ENCODE peak calls at places on chromosomes 3 and 15, in four cellular contexts. A is H1, K is mammary epithelial cell, L is PC-9. Q is an unnamed sample.
A peak's percentile ranks its signal among the peaks of the same experiment; 100 is the strongest.

GRCh38 chr3:151835751-151836550 is 22.0 kb downstream of the AADAC start:
- DNase-seq in K (peak; percentile 21), A (no peak), L (peak; percentile 7), Q (peak; percentile 33)

GRCh38 chr3:26247669-26248068 is 374.9 kb upstream of the LRRC3B start:
- DNase-seq in A (no peak), K (no peak), L (no peak), Q (no peak)

GRCh38 chr3:122609798-122610559 is 32.5 kb downstream of the PARP15 start:
- DNase-seq in L (no peak), A (no peak), K (peak; percentile 85), Q (no peak)

GRCh38 chr3:143402602-143403001 is 283.0 kb downstream of the CHST2 start:
- DNase-seq in A (no peak), L (no peak), K (no peak), Q (no peak)

GRCh38 chr3:55459838-55460237 is 27.3 kb downstream of the WNT5A start:
- DNase-seq in L (no peak), A (no peak), K (no peak), Q (no peak)

GRCh38 chr3:128965818-128966217 is 28.1 kb downstream of the CFAP92 start:
- DNase-seq in L (peak; percentile 37), K (peak; percentile 48), A (no peak), Q (no peak)

GRCh38 chr3:32969656-32970055 is 18.2 kb downstream of the CCR4 start:
- DNase-seq in K (no peak), A (no peak), L (no peak), Q (no peak)

GRCh38 chr15:72554471-72555425 is 80.6 kb downstream of the ARIH1 start:
- DNase-seq in K (peak; percentile 57), A (no peak), L (peak; percentile 16), Q (no peak)

GRCh38 chr3:43389388-43390254 is 103.3 kb downstream of the SNRK start:
- DNase-seq in A (no peak), L (no peak), K (peak; percentile 85), Q (no peak)

GRCh38 chr3:15405448-15406050 is 21.8 kb downstream of the METTL6 start:
- DNase-seq in A (no peak), L (no peak), K (peak; percentile 38), Q (peak; percentile 45)

GRCh38 chr3:78764634-78765033 is 1003.2 kb downstream of the ROBO1 start:
- DNase-seq in K (no peak), L (no peak), A (no peak), Q (no peak)

GRCh38 chr15:90479656-90480055 is 50.1 kb upstream of the CRTC3 start:
- DNase-seq in A (no peak), K (peak; percentile 91), L (peak; percentile 88), Q (no peak)

GRCh38 chr15:71891026-71891425 is 80.7 kb downstream of the NR2E3 start:
- DNase-seq in K (no peak), A (no peak), L (no peak), Q (no peak)

GRCh38 chr3:88410259-88410658 is 260.5 kb downstream of the C3orf38 start:
- DNase-seq in K (no peak), L (no peak), A (no peak), Q (peak; percentile 32)

GRCh38 chr15:78810377-78811123 is 714 bp downstream of the ADAMTS7 start:
- DNase-seq in A (peak; percentile 77), L (peak; percentile 39), K (peak; percentile 32), Q (no peak)

GRCh38 chr3:179266701-179267211 is 15.8 kb upstream of the KCNMB3 start:
- DNase-seq in A (no peak), L (no peak), K (no peak), Q (no peak)

GRCh38 chr3:197297020-197297419 is 1.4 kb downstream of the DLG1 start:
- DNase-seq in L (no peak), A (no peak), K (peak; percentile 38), Q (no peak)

GRCh38 chr3:123724306-123724705 is 139.5 kb upstream of the HACD2 start:
- DNase-seq in L (no peak), K (peak; percentile 12), A (no peak), Q (no peak)

GRCh38 chr15:90585863-90586262 is 56.1 kb downstream of the CRTC3 start:
- DNase-seq in A (no peak), L (no peak), K (no peak), Q (no peak)

GRCh38 chr3:47108546-47108945 is 55.4 kb downstream of the SETD2 start:
- DNase-seq in K (no peak), A (no peak), L (no peak), Q (no peak)

GRCh38 chr3:9349321-9350117 is 13.3 kb upstream of the THUMPD3 start:
- DNase-seq in L (peak; percentile 58), A (no peak), K (peak; percentile 81), Q (no peak)

DNA sequence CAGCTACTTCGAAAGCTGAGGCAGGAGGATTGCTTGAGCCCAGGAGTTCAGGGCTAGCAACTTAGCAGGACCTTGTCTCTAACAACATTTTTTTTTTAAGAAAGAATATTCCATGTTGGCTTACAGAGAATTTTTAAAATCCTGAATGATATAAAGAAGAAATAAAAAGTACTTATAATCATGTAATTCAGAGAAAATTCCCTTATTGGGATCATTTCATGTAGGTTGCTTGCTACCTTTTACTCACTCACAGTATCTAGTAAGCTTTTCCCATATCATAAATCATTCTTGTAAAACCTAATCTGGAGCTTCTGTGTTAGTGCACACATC is 13.5 kb downstream of the TF start:
- DNase-seq in K (no peak), L (no peak), A (no peak), Q (no peak)
- TF ChIP-seq EZH2 in K (no peak), L (no peak), A (no peak), Q (no peak)

GRCh38 chr3:65958216-65958615 is 80.5 kb downstream of the MAGI1 start:
- DNase-seq in K (no peak), A (no peak), L (no peak), Q (no peak)

GRCh38 chr3:65963787-65964707 is 74.7 kb downstream of the MAGI1 start:
- DNase-seq in A (no peak), L (peak; percentile 31), K (peak; percentile 91), Q (no peak)

GRCh38 chr3:65961128-65961527 is 77.6 kb downstream of the MAGI1 start:
- DNase-seq in A (no peak), L (no peak), K (no peak), Q (no peak)

GRCh38 chr3:65961733-65962132 is 77.0 kb downstream of the MAGI1 start:
- DNase-seq in K (no peak), L (no peak), A (no peak), Q (no peak)

DNA sequence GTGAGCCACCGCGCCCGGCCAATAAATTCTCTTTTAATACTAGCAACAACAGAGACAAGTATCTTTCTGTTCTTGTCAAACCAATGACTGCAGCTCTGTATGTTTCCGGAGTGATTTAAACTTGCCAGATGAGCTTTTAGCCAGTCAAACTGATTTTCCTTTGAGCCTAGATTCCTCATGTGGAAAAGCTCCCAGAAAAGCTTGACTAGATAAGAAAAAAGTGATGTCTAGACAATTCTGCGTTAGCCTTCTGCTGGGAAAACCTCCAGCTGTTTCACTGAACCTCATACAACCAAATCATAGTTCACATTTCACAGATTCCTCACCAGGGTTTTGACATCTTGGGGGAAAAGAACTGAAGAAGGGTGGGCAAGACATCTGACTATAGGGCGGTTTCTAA is 78.6 kb downstream of the MAGI1 start:
- DNase-seq in L (no peak), K (no peak), A (no peak), Q (no peak)
- H3K79me2 ChIP-seq in L (peaks cover 46% of the 10 kb centered on the region), K (no peaks in the 10 kb centered on the region), A (no peaks in the 10 kb centered on the region), Q (no peaks in the 10 kb centered on the region)

DNA sequence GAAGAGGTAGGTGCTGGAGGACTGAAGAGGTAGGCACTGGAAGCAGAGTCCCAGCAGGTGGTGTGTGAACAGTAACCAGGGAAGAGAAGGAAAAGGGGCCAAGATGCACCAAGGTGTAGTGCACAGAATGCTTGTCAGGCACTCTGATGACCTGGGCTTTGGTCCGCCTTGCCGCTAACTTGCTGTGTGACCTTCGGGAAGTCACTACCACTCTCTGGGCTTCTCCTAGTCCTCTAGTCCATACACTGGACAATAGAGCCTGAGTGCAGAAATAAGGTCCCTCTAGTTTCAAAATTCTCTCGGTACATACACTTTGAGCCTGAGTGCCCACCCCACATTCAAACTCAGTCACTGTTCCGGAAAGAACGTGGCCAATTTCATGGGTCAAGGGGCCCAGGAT is 24.1 kb downstream of the ANP32A start:
- DNase-seq in A (no peak), L (no peak), K (no peak), Q (no peak)
- H3K4me3 ChIP-seq in A (no peak overlapping the region), L (no peak overlapping the region), K (no peak overlapping the region), Q (no peak overlapping the region)

DNA sequence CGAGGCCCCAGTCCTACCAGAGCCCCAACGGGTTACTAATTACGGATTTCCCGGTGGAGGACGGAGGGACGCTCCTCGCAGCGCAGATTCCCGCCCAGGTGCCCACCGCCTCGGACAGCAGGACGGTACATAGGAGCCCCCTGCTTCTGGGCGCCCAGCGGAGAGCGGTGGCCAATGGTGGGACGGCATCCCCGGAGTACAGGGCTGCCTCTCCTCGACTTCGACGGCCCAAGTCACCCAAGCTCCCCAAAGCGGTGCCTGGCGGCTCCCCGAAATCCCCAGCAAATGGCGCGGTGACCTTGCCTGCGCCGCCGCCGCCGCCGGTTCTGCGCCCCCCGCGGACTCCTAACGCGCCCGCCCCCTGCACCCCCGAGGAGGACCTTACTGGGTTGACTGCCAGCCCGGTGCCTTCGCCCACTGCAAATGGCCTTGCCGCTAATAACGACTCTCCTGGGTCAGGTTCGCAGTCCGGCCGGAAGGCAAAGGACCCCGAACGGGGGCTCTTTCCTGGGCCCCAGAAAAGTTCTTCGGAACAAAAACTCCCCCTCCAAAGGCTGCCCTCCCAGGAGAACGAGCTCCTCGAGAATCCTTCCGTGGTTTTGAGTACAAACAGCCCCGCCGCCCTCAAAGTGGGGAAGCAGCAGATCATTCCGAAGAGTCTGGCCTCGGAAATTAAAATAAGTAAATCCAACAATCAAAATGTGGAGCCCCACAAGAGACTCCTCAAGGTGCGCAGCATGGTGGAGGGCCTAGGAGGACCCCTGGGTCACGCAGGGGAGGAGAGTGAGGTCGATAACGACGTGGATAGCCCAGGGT is 1.1 kb downstream of the ARHGEF26 start:
- DNase-seq in K (no peak), L (no peak), A (peak; percentile 77), Q (no peak)
- TF ChIP-seq EZH2 in K (no peak), L (no peak), A (no peak), Q (no peak)

GRCh38 chr15:60369696-60370095 is 28.1 kb downstream of the ANXA2 start:
- DNase-seq in L (no peak), A (no peak), K (no peak), Q (no peak)

GRCh38 chr15:60362318-60363023 is 35.3 kb downstream of the ANXA2 start:
- DNase-seq in A (no peak), L (peak; percentile 53), K (peak; percentile 77), Q (no peak)

GRCh38 chr15:60363903-60364302 is 33.9 kb downstream of the ANXA2 start:
- DNase-seq in K (no peak), A (no peak), L (no peak), Q (no peak)

GRCh38 chr15:60363024-60363674 is 34.6 kb downstream of the ANXA2 start:
- DNase-seq in K (no peak), L (no peak), A (no peak), Q (no peak)

GRCh38 chr15:60364306-60364924 is 33.4 kb downstream of the ANXA2 start:
- DNase-seq in K (no peak), L (no peak), A (no peak), Q (no peak)
- H3K79me2 ChIP-seq in K (peaks cover 66% of the 10 kb centered on the region), L (peaks cover 23% of the 10 kb centered on the region), A (no peaks in the 10 kb centered on the region), Q (no peaks in the 10 kb centered on the region)

GRCh38 chr3:125039897-125040175 is 16.0 kb downstream of the HEG1 start:
- DNase-seq in L (no peak), K (no peak), A (no peak), Q (no peak)
- H3K4me3 ChIP-seq in L (no peak overlapping the region), K (no peak overlapping the region), A (no peak overlapping the region), Q (no peak overlapping the region)

DNA sequence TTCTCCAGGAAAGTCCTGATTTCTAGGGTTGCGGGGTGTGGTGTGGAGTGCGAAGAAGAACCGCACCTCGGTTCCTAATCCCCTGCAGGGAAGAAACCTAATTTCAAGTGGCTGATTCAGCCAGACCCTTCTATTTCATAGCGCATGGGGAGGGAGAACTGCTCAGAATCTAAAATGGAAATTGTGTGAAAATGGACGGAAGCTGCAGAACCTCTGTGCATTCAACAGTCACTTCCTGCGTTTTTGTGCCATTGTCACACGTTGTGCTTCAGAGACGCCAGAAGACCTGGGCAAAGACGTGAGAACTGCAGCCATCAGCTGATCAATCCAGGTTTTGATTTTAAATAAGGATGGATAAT is 1.2 kb downstream of the SIDT1 start:
- DNase-seq in L (no peak), A (no peak), K (no peak), Q (peak; percentile 44)
- TF ChIP-seq EZH2 in L (no peak), A (peak; percentile 17), K (no peak), Q (no peak)